ENCODE peak calls at places on chromosome 13, in nine cellular contexts. One of them, this sample, is unnamed.
A peak's percentile ranks its signal among the peaks of the same experiment; 100 is the strongest.

GRCh38 chr13:44410328-44410859 is 36.8 kb downstream of the SERP2 start:
- DNase-seq in substantia nigra: no peak
- DNase-seq in KBM-7: no peak
- DNase-seq in stimulated activated CD4-positive, alpha-beta T cell treated with anti-CD3 and anti-CD28 coated beads, Interleukin-1b, Interleukin-23, amount 100 ng/mL, for 4 hours: no peak
- DNase-seq in Ammon's horn: no peak
- DNase-seq in amniotic epithelial cell: no peak
- DNase-seq in epithelial cell of prostate: no peak
- DNase-seq in activated B cell treated with CpG ODN at 0.5 μM for 24 hours: no peak
- DNase-seq in posterior cingulate gyrus: no peak
- DNase-seq in this sample: no peak

GRCh38 chr13:91045351-91046034 is 302.0 kb upstream of the MIR17HG start:
- DNase-seq in Ammon's horn: peak; percentile 40
- DNase-seq in epithelial cell of prostate: no peak
- DNase-seq in KBM-7: peak; percentile 14
- DNase-seq in stimulated activated CD4-positive, alpha-beta T cell treated with anti-CD3 and anti-CD28 coated beads, Interleukin-1b, Interleukin-23, amount 100 ng/mL, for 4 hours: no peak
- DNase-seq in amniotic epithelial cell: peak; percentile 18
- DNase-seq in substantia nigra: no peak
- DNase-seq in activated B cell treated with CpG ODN at 0.5 μM for 24 hours: no peak
- DNase-seq in posterior cingulate gyrus: no peak
- DNase-seq in this sample: no peak

GRCh38 chr13:51590231-51590630 is 6.0 kb downstream of the WDFY2 start:
- DNase-seq in KBM-7: no peak
- DNase-seq in posterior cingulate gyrus: no peak
- DNase-seq in stimulated activated CD4-positive, alpha-beta T cell treated with anti-CD3 and anti-CD28 coated beads, Interleukin-1b, Interleukin-23, amount 100 ng/mL, for 4 hours: no peak
- DNase-seq in amniotic epithelial cell: no peak
- DNase-seq in Ammon's horn: no peak
- DNase-seq in epithelial cell of prostate: no peak
- DNase-seq in substantia nigra: no peak
- DNase-seq in activated B cell treated with CpG ODN at 0.5 μM for 24 hours: no peak
- DNase-seq in this sample: no peak

GRCh38 chr13:73880365-73880764 is 253.8 kb downstream of the KLF12 start:
- DNase-seq in substantia nigra: no peak
- DNase-seq in activated B cell treated with CpG ODN at 0.5 μM for 24 hours: no peak
- DNase-seq in epithelial cell of prostate: no peak
- DNase-seq in stimulated activated CD4-positive, alpha-beta T cell treated with anti-CD3 and anti-CD28 coated beads, Interleukin-1b, Interleukin-23, amount 100 ng/mL, for 4 hours: no peak
- DNase-seq in amniotic epithelial cell: no peak
- DNase-seq in KBM-7: no peak
- DNase-seq in posterior cingulate gyrus: no peak
- DNase-seq in Ammon's horn: no peak
- DNase-seq in this sample: no peak

GRCh38 chr13:26457212-26457611 is 100.3 kb upstream of the WASF3 start:
- DNase-seq in posterior cingulate gyrus: no peak
- DNase-seq in Ammon's horn: no peak
- DNase-seq in substantia nigra: no peak
- DNase-seq in KBM-7: peak; percentile 7
- DNase-seq in amniotic epithelial cell: no peak
- DNase-seq in epithelial cell of prostate: no peak
- DNase-seq in stimulated activated CD4-positive, alpha-beta T cell treated with anti-CD3 and anti-CD28 coated beads, Interleukin-1b, Interleukin-23, amount 100 ng/mL, for 4 hours: no peak
- DNase-seq in activated B cell treated with CpG ODN at 0.5 μM for 24 hours: no peak
- DNase-seq in this sample: no peak

GRCh38 chr13:109331898-109332297 is 454.5 kb downstream of the IRS2 start:
- DNase-seq in stimulated activated CD4-positive, alpha-beta T cell treated with anti-CD3 and anti-CD28 coated beads, Interleukin-1b, Interleukin-23, amount 100 ng/mL, for 4 hours: no peak
- DNase-seq in epithelial cell of prostate: no peak
- DNase-seq in posterior cingulate gyrus: no peak
- DNase-seq in amniotic epithelial cell: peak; percentile 90
- DNase-seq in substantia nigra: no peak
- DNase-seq in activated B cell treated with CpG ODN at 0.5 μM for 24 hours: no peak
- DNase-seq in KBM-7: no peak
- DNase-seq in Ammon's horn: no peak
- DNase-seq in this sample: no peak

GRCh38 chr13:76690611-76691010 is 195.6 kb downstream of the KCTD12 start:
- DNase-seq in posterior cingulate gyrus: no peak
- DNase-seq in stimulated activated CD4-positive, alpha-beta T cell treated with anti-CD3 and anti-CD28 coated beads, Interleukin-1b, Interleukin-23, amount 100 ng/mL, for 4 hours: no peak
- DNase-seq in activated B cell treated with CpG ODN at 0.5 μM for 24 hours: no peak
- DNase-seq in Ammon's horn: no peak
- DNase-seq in KBM-7: no peak
- DNase-seq in epithelial cell of prostate: no peak
- DNase-seq in amniotic epithelial cell: no peak
- DNase-seq in substantia nigra: no peak
- DNase-seq in this sample: no peak

GRCh38 chr13:30905932-30906383 is at the start of gene MEDAG:
- DNase-seq in KBM-7: no peak
- DNase-seq in activated B cell treated with CpG ODN at 0.5 μM for 24 hours: no peak
- DNase-seq in epithelial cell of prostate: no peak
- DNase-seq in substantia nigra: no peak
- DNase-seq in stimulated activated CD4-positive, alpha-beta T cell treated with anti-CD3 and anti-CD28 coated beads, Interleukin-1b, Interleukin-23, amount 100 ng/mL, for 4 hours: no peak
- DNase-seq in Ammon's horn: no peak
- DNase-seq in amniotic epithelial cell: peak; percentile 83
- DNase-seq in posterior cingulate gyrus: no peak
- DNase-seq in this sample: no peak

GRCh38 chr13:23500858-23501257 is 67.4 kb upstream of the SACS start:
- DNase-seq in Ammon's horn: no peak
- DNase-seq in KBM-7: no peak
- DNase-seq in activated B cell treated with CpG ODN at 0.5 μM for 24 hours: no peak
- DNase-seq in stimulated activated CD4-positive, alpha-beta T cell treated with anti-CD3 and anti-CD28 coated beads, Interleukin-1b, Interleukin-23, amount 100 ng/mL, for 4 hours: no peak
- DNase-seq in epithelial cell of prostate: no peak
- DNase-seq in amniotic epithelial cell: peak; percentile 97
- DNase-seq in posterior cingulate gyrus: no peak
- DNase-seq in substantia nigra: no peak
- DNase-seq in this sample: no peak

GRCh38 chr13:37944476-37945442 is 75.2 kb upstream of the TRPC4 start:
- DNase-seq in KBM-7: no peak
- DNase-seq in activated B cell treated with CpG ODN at 0.5 μM for 24 hours: no peak
- DNase-seq in posterior cingulate gyrus: no peak
- DNase-seq in Ammon's horn: no peak
- DNase-seq in stimulated activated CD4-positive, alpha-beta T cell treated with anti-CD3 and anti-CD28 coated beads, Interleukin-1b, Interleukin-23, amount 100 ng/mL, for 4 hours: no peak
- DNase-seq in epithelial cell of prostate: no peak
- DNase-seq in substantia nigra: no peak
- DNase-seq in amniotic epithelial cell: no peak
- DNase-seq in this sample: no peak

GRCh38 chr13:91576590-91576989 is 178.2 kb downstream of the GPC5 start:
- DNase-seq in KBM-7: peak; percentile 39
- DNase-seq in stimulated activated CD4-positive, alpha-beta T cell treated with anti-CD3 and anti-CD28 coated beads, Interleukin-1b, Interleukin-23, amount 100 ng/mL, for 4 hours: no peak
- DNase-seq in epithelial cell of prostate: no peak
- DNase-seq in substantia nigra: no peak
- DNase-seq in Ammon's horn: no peak
- DNase-seq in activated B cell treated with CpG ODN at 0.5 μM for 24 hours: no peak
- DNase-seq in amniotic epithelial cell: no peak
- DNase-seq in posterior cingulate gyrus: no peak
- DNase-seq in this sample: no peak

GRCh38 chr13:40969169-40969901 is 49.8 kb downstream of the ELF1 start:
- DNase-seq in stimulated activated CD4-positive, alpha-beta T cell treated with anti-CD3 and anti-CD28 coated beads, Interleukin-1b, Interleukin-23, amount 100 ng/mL, for 4 hours: no peak
- DNase-seq in amniotic epithelial cell: no peak
- DNase-seq in activated B cell treated with CpG ODN at 0.5 μM for 24 hours: no peak
- DNase-seq in substantia nigra: no peak
- DNase-seq in KBM-7: no peak
- DNase-seq in Ammon's horn: no peak
- DNase-seq in posterior cingulate gyrus: no peak
- DNase-seq in epithelial cell of prostate: no peak
- DNase-seq in this sample: no peak

GRCh38 chr13:41075034-41075433 is 13.7 kb downstream of the WBP4 start:
- DNase-seq in activated B cell treated with CpG ODN at 0.5 μM for 24 hours: no peak
- DNase-seq in amniotic epithelial cell: peak; percentile 38
- DNase-seq in epithelial cell of prostate: no peak
- DNase-seq in stimulated activated CD4-positive, alpha-beta T cell treated with anti-CD3 and anti-CD28 coated beads, Interleukin-1b, Interleukin-23, amount 100 ng/mL, for 4 hours: peak; percentile 30
- DNase-seq in Ammon's horn: peak; percentile 59
- DNase-seq in substantia nigra: no peak
- DNase-seq in posterior cingulate gyrus: no peak
- DNase-seq in KBM-7: peak; percentile 44
- DNase-seq in this sample: peak; percentile 14

GRCh38 chr13:106513025-106513424 is 22.4 kb downstream of the EFNB2 start:
- DNase-seq in Ammon's horn: no peak
- DNase-seq in epithelial cell of prostate: no peak
- DNase-seq in substantia nigra: no peak
- DNase-seq in amniotic epithelial cell: peak; percentile 40
- DNase-seq in KBM-7: no peak
- DNase-seq in activated B cell treated with CpG ODN at 0.5 μM for 24 hours: no peak
- DNase-seq in stimulated activated CD4-positive, alpha-beta T cell treated with anti-CD3 and anti-CD28 coated beads, Interleukin-1b, Interleukin-23, amount 100 ng/mL, for 4 hours: no peak
- DNase-seq in posterior cingulate gyrus: no peak
- DNase-seq in this sample: no peak